ENCODE peak calls at places on chromosomes 4 and X, in six cellular contexts. L, V, F, U, R and E are unnamed samples.

GRCh38 chr4:165873298-165874071 is 448 bp downstream of the TLL1 start:
- DNase-seq in L (peak), V (peak), F (no peak), U (no peak), R (peak), E (no peak)

GRCh38 chrX:66163447-66163846 is 600 bp upstream of the HEPH start:
- DNase-seq in L (no peak), V (no peak), F (no peak), U (no peak), R (no peak), E (no peak)

GRCh38 chr4:5746829-5747745 is 36.1 kb downstream of the EVC start:
- DNase-seq in L (no peak), V (no peak), F (no peak), U (no peak), R (no peak), E (no peak)

GRCh38 chr4:771464-771863 is 54.5 kb downstream of the CPLX1 start:
- DNase-seq in L (no peak), V (no peak), F (no peak), U (no peak), R (no peak), E (no peak)

GRCh38 chr4:76430519-76431388 is 4.3 kb upstream of the SHROOM3 start:
- DNase-seq in L (peak), V (no peak), F (peak), U (no peak), R (no peak), E (no peak)

GRCh38 chr4:25563071-25563564 is 92.5 kb upstream of the SLC34A2 start:
- DNase-seq in L (no peak), V (no peak), F (no peak), U (peak), R (no peak), E (no peak)

GRCh38 chr4:36285784-36286480 is 4.5 kb downstream of the DTHD1 start:
- DNase-seq in L (no peak), V (no peak), F (peak), U (no peak), R (no peak), E (peak)

GRCh38 chrX:100216083-100216482 is 194.0 kb downstream of the PCDH19 start:
- DNase-seq in L (no peak), V (no peak), F (no peak), U (no peak), R (no peak), E (no peak)

GRCh38 chr4:59920414-59920813 is 1279.7 kb upstream of the ADGRL3 start:
- DNase-seq in L (no peak), V (no peak), F (no peak), U (no peak), R (no peak), E (no peak)

DNA sequence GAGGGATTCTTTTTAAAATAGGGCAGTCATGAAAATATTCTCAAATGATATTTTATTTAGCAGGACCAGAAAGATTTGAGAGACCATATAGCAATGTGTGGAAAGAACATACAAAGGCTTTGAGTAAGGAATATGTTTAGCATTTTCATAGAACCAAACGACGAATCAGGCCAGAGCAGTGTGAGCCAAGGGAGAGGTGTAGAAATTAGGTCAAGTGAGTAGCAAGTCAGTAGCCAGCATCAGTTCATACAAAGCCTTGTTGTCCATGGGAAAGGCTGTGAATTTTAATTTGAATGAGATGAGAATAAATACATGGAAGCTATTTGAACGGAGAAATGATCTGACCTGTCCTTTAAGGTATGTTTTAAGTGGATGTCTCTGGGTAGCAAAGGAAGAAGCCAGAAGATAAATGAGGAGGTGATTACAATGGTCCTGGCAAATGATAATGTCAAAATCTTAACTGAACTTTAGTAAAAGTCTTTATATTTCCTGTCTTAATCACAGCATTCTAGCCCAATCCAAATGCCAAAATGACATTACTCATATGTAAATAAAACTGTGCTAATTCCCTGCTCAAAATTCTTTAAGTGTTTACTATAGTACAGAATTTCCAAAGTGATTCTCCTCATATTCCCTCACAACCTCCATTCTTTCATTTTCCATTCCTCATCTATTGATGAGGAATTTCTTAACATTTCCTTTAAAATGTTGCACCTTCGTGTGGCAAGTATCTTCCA is 155.7 kb upstream of the SLIT2 start:
- DNase-seq in L (no peak), V (no peak), F (no peak), U (no peak), R (no peak), E (no peak)
- TF ChIP-seq CTCF in L (no peak), V (no peak), F (no peak), U (no peak), R (no peak), E (no peak)

DNA sequence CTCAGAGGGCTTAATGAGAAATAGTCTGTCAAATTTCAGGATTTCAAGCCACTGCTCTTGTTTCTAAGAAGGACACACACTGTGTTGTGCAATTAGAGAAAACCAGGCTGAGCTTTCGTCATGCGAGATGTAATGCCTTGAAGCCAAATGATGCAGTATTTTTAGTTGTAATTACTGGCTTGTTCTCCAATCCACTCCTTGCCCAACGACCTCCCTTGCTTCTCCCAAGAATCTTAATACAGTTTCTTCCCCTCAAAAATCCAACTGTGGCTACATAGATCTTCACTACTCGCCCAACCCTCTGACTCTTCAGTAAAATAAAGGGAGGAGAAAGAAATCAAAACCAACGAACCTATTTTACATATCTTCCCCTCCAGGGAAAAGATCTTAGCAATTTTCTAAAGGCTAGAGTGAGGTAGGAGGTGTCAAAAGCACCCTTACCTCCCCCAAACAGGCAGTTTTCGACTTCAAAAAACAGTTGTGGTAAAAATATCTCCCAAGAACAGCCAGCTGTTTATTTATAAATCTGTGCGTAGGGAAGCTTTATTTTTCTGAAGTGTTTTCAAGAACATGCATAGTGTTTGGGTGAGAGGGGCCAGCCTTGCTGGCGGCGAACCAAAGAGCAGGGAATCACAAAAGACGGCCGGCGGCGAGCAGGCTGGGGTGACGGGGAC is 68.7 kb downstream of the MGST2 start:
- DNase-seq in L (no peak), V (no peak), F (no peak), U (peak), R (peak), E (no peak)
- TF ChIP-seq POLR2A in L (no peak), V (no peak), F (no peak), U (no peak), R (no peak), E (no peak)

GRCh38 chr4:85701881-85702321 is 227.0 kb downstream of the ARHGAP24 start:
- DNase-seq in L (no peak), V (no peak), F (no peak), U (no peak), R (no peak), E (no peak)
- H3K4me3 ChIP-seq in L (no peak), V (no peak), F (no peak), U (no peak), R (no peak), E (no peak)

DNA sequence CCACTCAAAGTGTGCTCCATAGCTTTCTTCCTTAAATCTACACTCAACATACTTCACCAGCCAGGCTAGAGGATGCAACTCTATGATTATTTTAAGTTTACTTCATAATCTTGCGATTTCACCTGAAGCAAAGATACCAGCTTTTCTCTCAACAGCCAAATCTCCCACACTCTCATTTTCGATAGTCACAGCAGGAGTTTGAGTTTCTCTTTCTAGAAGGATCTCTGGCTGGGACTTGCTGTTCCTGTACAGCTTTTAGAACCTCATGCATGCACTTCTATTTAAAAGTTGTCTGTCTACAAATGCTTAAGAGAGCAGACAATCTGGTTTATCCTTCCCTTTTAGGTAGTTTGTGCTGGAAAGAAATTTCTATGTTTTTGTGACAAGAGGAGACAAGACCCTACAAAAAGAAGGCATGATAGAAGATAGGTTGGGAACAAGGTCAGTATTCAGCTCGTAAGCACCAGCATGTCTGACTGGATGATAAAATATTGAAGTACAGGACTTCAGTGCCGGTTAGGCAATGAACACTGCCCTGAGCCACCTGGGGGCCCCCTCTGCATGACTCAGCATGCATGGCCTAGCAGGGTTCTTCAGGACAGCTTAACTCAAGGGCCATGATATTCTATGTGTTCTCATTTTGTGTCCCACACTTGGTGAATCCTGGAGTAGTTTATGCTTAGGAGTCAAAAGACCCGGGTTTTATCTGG is 65.6 kb downstream of the ATXN3L start:
- DNase-seq in L (no peak), V (no peak), F (no peak), U (no peak), R (peak), E (peak)
- TF ChIP-seq CTCF in L (no peak), V (no peak), F (no peak), U (no peak), R (no peak), E (no peak)

DNA sequence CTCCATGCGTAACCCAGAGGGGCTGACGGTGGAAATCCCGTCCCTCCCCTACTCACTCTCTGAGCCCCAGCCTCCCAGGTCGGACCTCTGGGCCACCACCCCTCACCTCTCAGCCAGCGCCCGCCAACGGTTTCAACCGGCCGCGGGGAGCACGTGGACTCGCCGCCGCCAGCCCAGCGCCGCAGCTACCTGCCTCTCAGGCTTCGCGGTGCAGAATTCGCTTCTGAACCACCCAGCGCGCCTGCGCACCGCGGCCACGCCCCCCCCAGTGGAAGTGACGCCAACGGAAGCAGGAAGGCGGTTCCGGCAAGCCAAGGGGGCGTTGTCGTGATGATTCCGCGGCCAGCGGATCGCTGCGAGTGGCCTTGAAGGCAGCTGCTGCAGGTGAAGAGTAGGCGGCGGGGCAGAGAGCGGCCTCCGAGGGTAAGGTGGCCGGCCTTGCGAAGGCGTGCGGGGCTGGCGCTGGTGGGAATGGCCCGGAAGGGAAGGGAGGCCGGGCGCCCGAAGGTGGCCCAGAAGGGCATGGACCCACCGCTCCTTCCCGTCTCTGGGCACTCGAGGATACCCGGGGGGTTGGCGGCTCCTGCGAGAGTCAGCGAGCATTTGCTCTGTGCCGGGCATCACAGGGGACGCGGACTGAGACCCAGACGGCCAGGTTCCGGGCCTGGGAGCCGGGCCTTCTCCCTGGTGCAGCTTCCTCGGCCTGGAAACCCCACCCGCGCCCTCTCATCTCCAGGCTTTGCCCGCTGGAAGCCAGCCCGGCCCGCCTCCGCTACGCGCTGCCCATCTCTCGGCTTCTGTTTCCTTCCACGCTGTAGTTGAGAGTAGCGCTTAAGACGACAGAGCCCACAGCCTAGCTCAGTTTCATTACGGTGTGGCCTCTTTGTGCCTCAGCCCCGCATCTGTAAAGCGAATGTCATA is at the start of the genes LYAR and ZBTB49:
- DNase-seq in L (peak), V (peak), F (peak), U (peak), R (peak), E (peak)
- TF ChIP-seq POLR2A in L (peak), V (peak), F (peak), U (peak), R (peak), E (peak)

GRCh38 chr4:155639674-155640529 is 26.7 kb upstream of the GUCY1A1 start:
- DNase-seq in L (no peak), V (no peak), F (no peak), U (no peak), R (no peak), E (no peak)
- H3K4me3 ChIP-seq in L (no peak), V (no peak), F (no peak), U (no peak), R (no peak), E (no peak)

DNA sequence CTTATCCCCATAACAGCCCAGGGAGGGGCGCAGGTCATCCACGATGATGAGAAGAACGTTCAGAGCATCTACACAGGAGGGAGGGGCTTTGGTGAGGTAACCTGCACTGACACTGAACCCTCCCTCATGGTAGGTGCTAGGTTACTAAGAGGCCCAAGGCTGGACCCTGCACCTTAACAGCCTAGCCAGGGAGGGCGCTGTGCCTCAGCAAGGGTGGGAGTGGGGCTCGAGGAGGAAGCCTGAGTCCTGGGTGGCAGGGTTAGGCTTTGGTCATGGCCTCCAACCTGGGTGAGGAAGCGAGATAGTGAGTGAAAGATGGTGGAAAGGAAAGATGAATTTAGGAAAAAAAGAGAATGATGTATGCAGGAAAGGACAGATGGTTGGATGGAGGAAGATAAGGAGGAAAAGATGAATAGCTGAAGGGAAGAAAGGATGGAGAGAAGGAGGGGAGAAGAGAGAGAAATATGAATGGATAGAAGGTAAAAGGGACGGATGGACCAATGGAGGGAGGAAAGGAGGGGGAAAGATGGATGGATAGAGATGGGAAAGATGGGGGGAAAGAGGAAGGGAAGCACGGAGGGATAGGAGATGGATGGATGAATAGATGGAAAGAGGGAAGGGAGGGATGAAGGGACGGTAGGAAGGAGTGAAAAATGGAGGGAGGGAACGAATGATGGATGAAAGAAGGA is 736 bp downstream of the IDS start:
- DNase-seq in L (no peak), V (no peak), F (no peak), U (no peak), R (no peak), E (peak)
- TF ChIP-seq CTCF in L (no peak), V (no peak), F (peak), U (no peak), R (no peak), E (peak)